ENCODE peak calls at places on chromosome 6, in nine cellular contexts. E, H, M, G, L, P, V, Q and Y are unnamed samples.

GRCh38 chr6:141301779-141302178 is 830.9 kb upstream of the GJE1 start:
- DNase-seq in E (no peak), H (no peak), M (no peak), G (no peak), L (no peak), P (no peak), V (no peak), Q (no peak), Y (no peak)

GRCh38 chr6:149235130-149235561 is 82.4 kb upstream of the TAB2 start:
- DNase-seq in E (peak), H (peak), M (peak), G (no peak), L (peak), P (no peak), V (no peak), Q (no peak), Y (no peak)

GRCh38 chr6:46054531-46054930 is 38.9 kb upstream of the CLIC5 start:
- DNase-seq in E (peak), H (no peak), M (no peak), G (no peak), L (no peak), P (no peak), V (no peak), Q (no peak), Y (no peak)

GRCh38 chr6:149075616-149076354 is 241.7 kb upstream of the TAB2 start:
- DNase-seq in E (no peak), H (no peak), M (peak), G (no peak), L (no peak), P (no peak), V (no peak), Q (no peak), Y (no peak)

GRCh38 chr6:169583867-169584541 is 117.8 kb downstream of the WDR27 start:
- DNase-seq in E (no peak), H (peak), M (no peak), G (no peak), L (no peak), P (no peak), V (no peak), Q (no peak), Y (no peak)

GRCh38 chr6:25497383-25497782 is 154.6 kb upstream of the SCGN start:
- DNase-seq in E (no peak), H (no peak), M (no peak), G (no peak), L (no peak), P (no peak), V (no peak), Q (no peak), Y (no peak)

GRCh38 chr6:42300701-42301100 is 83.0 kb upstream of the MRPS10 start:
- DNase-seq in E (no peak), H (no peak), M (no peak), G (peak), L (no peak), P (no peak), V (no peak), Q (no peak), Y (no peak)

GRCh38 chr6:142718667-142719191 is 226.2 kb downstream of the HIVEP2 start:
- DNase-seq in E (no peak), H (no peak), M (no peak), G (no peak), L (no peak), P (no peak), V (no peak), Q (no peak), Y (no peak)

GRCh38 chr6:83594936-83595335 is 82.6 kb downstream of the PRSS35 start:
- DNase-seq in E (no peak), H (no peak), M (peak), G (no peak), L (no peak), P (no peak), V (no peak), Q (no peak), Y (no peak)

GRCh38 chr6:99285881-99286280 is 63.6 kb downstream of the FAXC start:
- DNase-seq in E (no peak), H (no peak), M (no peak), G (no peak), L (no peak), P (no peak), V (no peak), Q (no peak), Y (no peak)

GRCh38 chr6:52364480-52365166 is 2.7 kb downstream of the PAQR8 start:
- DNase-seq in E (no peak), H (no peak), M (no peak), G (no peak), L (no peak), P (no peak), V (no peak), Q (no peak), Y (no peak)

GRCh38 chr6:43948527-43949450 is 178.5 kb downstream of the MRPL14 start:
- DNase-seq in E (no peak), H (no peak), M (peak), G (peak), L (no peak), P (no peak), V (no peak), Q (no peak), Y (no peak)
- H3K4me3 ChIP-seq in E (no peak), H (no peak), M (no peak), G (no peak), L (no peak), P (no peak), V (no peak), Q (no peak), Y (no peak)

DNA sequence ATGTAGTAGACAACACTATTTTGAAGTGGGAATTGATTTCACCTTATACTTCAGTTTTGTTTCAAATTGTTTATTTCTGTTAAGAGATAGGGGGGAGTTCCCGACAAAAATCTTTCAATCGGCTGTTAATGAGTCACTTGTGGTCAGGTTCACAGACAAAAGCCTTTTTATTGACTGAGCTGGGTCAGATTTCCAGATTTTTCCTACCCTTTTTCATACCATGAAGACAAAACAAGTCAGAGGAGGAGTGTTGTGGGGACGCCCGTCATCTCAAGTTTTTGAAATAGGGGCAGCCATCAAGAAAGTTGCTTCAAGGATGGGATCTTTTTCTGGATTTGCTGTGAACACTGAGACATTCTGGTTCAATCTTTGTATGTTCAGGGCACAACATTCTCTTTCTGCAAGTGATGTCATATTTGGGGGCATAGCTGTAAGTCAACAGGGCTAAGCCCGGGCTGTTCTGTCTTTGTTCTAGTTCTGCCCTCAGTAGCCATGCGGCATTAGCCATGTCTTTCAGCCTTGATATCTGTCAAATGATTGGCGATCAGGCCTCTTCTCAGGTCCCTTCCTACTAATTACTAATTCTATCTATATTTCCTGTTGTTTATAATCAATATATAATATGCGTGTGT is 496.0 kb upstream of the MARCKS start:
- DNase-seq in E (no peak), H (no peak), M (peak), G (no peak), L (no peak), P (no peak), V (no peak), Q (no peak), Y (no peak)
- H3K4me3 ChIP-seq in E (no peak), H (no peak), M (no peak), G (no peak), L (no peak), P (no peak), V (no peak), Q (no peak), Y (no peak)

GRCh38 chr6:27865952-27866369 is 46.2 kb downstream of the OR2B2 start:
- DNase-seq in E (peak), H (peak), M (no peak), G (peak), L (no peak), P (no peak), V (no peak), Q (peak), Y (peak)

GRCh38 chr6:27866370-27867050 is 45.7 kb downstream of the OR2B2 start:
- DNase-seq in E (peak), H (peak), M (peak), G (peak), L (no peak), P (no peak), V (no peak), Q (peak), Y (peak)

GRCh38 chr6:27867941-27868705 is 44.1 kb downstream of the OR2B2 start:
- DNase-seq in E (no peak), H (peak), M (peak), G (peak), L (no peak), P (no peak), V (no peak), Q (no peak), Y (no peak)

GRCh38 chr6:27864906-27865883 is 47.0 kb downstream of the OR2B2 start:
- DNase-seq in E (peak), H (peak), M (peak), G (peak), L (peak), P (no peak), V (peak), Q (peak), Y (peak)

GRCh38 chr6:27867051-27867940 is 44.9 kb downstream of the OR2B2 start:
- DNase-seq in E (peak), H (peak), M (peak), G (peak), L (no peak), P (peak), V (peak), Q (peak), Y (peak)
- H3K4me3 ChIP-seq in E (peak), H (peak), M (peak), G (peak), L (peak), P (peak), V (peak), Q (peak), Y (peak)

DNA sequence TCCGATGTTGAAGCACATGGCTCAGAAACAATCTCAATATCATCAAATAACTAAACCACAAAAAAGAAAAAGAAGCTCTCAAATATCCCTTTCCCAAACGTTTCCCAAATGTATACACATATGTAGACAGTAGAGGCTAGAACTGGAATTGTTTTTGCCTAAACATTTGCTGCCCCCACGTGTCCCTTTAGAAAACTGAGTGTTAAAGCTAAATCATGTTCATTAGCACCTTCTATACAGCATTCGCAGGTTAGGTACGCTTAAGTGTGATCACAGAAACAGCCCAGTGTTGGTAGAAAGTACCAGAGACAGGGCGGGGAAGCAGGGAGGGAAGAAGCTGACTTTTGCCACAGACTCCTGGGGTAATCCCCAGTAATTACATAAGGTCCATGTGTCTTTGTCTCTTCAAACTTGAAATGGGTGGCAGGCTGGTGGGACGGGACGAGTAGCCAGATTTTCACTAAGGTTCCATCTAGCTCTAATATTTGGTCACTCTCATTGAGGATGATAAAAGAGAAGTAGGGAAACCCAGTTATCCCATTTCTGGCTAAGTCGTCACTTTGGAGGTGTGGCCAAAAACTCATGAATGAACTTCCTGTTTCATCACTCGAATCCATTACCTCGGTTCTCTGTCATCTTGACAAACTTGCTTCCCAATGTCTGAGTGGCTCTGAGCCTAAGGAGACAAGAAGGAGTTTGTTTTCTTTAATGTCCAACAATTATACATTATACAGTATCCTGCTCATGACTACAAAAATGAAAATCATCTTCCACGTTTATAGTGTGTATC is 15.0 kb upstream of the TFAP2A start:
- DNase-seq in E (no peak), H (peak), M (peak), G (peak), L (no peak), P (no peak), V (no peak), Q (no peak), Y (peak)
- H3K4me3 ChIP-seq in E (no peak), H (peak), M (no peak), G (no peak), L (no peak), P (peak), V (no peak), Q (no peak), Y (no peak)

GRCh38 chr6:26570027-26570809 is 26.5 kb upstream of the ABT1 start:
- DNase-seq in E (no peak), H (no peak), M (no peak), G (no peak), L (no peak), P (no peak), V (no peak), Q (no peak), Y (no peak)

GRCh38 chr6:26563488-26563887 is 25.3 kb downstream of the HMGN4 start:
- DNase-seq in E (no peak), H (no peak), M (no peak), G (no peak), L (no peak), P (no peak), V (no peak), Q (no peak), Y (no peak)

GRCh38 chr6:26571592-26572296 is 25.0 kb upstream of the ABT1 start:
- DNase-seq in E (peak), H (no peak), M (peak), G (peak), L (no peak), P (no peak), V (peak), Q (peak), Y (peak)

GRCh38 chr6:26568601-26569432 is 27.9 kb upstream of the ABT1 start:
- DNase-seq in E (peak), H (peak), M (peak), G (peak), L (no peak), P (peak), V (peak), Q (peak), Y (peak)

GRCh38 chr6:26569433-26569764 is 27.4 kb upstream of the ABT1 start:
- DNase-seq in E (no peak), H (no peak), M (no peak), G (no peak), L (no peak), P (no peak), V (no peak), Q (no peak), Y (no peak)
- H3K4me3 ChIP-seq in E (peak), H (peak), M (peak), G (peak), L (peak), P (peak), V (peak), Q (peak), Y (peak)

GRCh38 chr6:163485388-163485851 is 70.9 kb downstream of the QKI start:
- DNase-seq in E (no peak), H (no peak), M (peak), G (no peak), L (no peak), P (no peak), V (no peak), Q (no peak), Y (no peak)
- H3K4me3 ChIP-seq in E (no peak), H (no peak), M (no peak), G (no peak), L (no peak), P (no peak), V (no peak), Q (no peak), Y (no peak)

GRCh38 chr6:1611572-1612385 is 2.1 kb downstream of the FOXC1 start:
- DNase-seq in E (no peak), H (no peak), M (peak), G (peak), L (no peak), P (no peak), V (peak), Q (no peak), Y (peak)

GRCh38 chr6:1609662-1610496 is at the start of gene FOXC1:
- DNase-seq in E (peak), H (no peak), M (peak), G (peak), L (peak), P (peak), V (peak), Q (no peak), Y (peak)

GRCh38 chr6:1612386-1612893 is 2.7 kb downstream of the FOXC1 start:
- DNase-seq in E (no peak), H (no peak), M (no peak), G (peak), L (no peak), P (no peak), V (no peak), Q (no peak), Y (no peak)

GRCh38 chr6:1610497-1611321 is 994 bp downstream of the FOXC1 start:
- DNase-seq in E (no peak), H (no peak), M (peak), G (peak), L (no peak), P (no peak), V (no peak), Q (no peak), Y (no peak)

GRCh38 chr6:1611322-1611571 is 1.5 kb downstream of the FOXC1 start:
- DNase-seq in E (no peak), H (no peak), M (peak), G (no peak), L (no peak), P (no peak), V (no peak), Q (no peak), Y (no peak)
- H3K4me3 ChIP-seq in E (peak), H (no peak), M (peak), G (no peak), L (peak), P (peak), V (peak), Q (no peak), Y (peak)

DNA sequence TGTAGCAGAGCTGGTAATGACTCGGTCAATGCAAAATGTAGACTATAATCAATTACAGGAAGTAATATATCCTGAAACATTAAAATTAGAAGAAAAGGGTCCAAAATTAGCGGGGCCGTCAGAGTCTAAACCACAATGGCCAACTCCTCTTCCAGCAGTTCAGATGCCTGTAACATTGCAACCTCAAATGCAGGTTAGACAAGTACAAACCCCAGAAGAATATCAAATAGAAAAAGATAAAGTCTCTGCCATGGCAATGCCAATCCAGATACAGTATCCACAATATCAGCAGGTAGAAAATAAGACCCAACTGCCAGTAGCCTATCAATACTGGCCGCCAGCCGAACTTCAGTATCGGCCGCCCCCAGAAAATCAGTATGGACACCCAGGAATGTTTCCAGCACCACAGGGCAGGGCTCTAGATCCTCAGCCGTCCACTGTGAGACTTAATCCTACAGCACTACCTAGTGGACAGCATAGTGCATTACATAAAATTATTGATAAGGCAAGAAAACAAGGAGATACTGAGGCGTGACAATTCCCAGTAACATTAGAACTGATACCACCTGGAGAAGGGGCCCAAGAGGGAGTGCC is 158.4 kb downstream of the GPX5 start:
- DNase-seq in E (peak), H (peak), M (peak), G (peak), L (peak), P (no peak), V (no peak), Q (no peak), Y (peak)
- H3K4me3 ChIP-seq in E (no peak), H (no peak), M (no peak), G (peak), L (peak), P (peak), V (peak), Q (no peak), Y (peak)

GRCh38 chr6:44078219-44078794 is 48.9 kb downstream of the MRPL14 start:
- DNase-seq in E (no peak), H (no peak), M (no peak), G (no peak), L (no peak), P (no peak), V (no peak), Q (no peak), Y (no peak)

GRCh38 chr6:44077201-44077946 is 49.9 kb downstream of the MRPL14 start:
- DNase-seq in E (no peak), H (no peak), M (no peak), G (no peak), L (no peak), P (no peak), V (no peak), Q (no peak), Y (no peak)

GRCh38 chr6:44075137-44076015 is 51.9 kb downstream of the MRPL14 start:
- DNase-seq in E (no peak), H (peak), M (no peak), G (no peak), L (no peak), P (no peak), V (peak), Q (no peak), Y (no peak)

GRCh38 chr6:44076016-44076365 is 51.3 kb downstream of the MRPL14 start:
- DNase-seq in E (no peak), H (no peak), M (no peak), G (no peak), L (no peak), P (no peak), V (peak), Q (no peak), Y (no peak)

GRCh38 chr6:44076366-44077200 is 50.7 kb downstream of the MRPL14 start:
- DNase-seq in E (peak), H (peak), M (no peak), G (peak), L (no peak), P (no peak), V (peak), Q (no peak), Y (no peak)
- H3K4me3 ChIP-seq in E (peak), H (peak), M (no peak), G (no peak), L (no peak), P (peak), V (no peak), Q (no peak), Y (no peak)

DNA sequence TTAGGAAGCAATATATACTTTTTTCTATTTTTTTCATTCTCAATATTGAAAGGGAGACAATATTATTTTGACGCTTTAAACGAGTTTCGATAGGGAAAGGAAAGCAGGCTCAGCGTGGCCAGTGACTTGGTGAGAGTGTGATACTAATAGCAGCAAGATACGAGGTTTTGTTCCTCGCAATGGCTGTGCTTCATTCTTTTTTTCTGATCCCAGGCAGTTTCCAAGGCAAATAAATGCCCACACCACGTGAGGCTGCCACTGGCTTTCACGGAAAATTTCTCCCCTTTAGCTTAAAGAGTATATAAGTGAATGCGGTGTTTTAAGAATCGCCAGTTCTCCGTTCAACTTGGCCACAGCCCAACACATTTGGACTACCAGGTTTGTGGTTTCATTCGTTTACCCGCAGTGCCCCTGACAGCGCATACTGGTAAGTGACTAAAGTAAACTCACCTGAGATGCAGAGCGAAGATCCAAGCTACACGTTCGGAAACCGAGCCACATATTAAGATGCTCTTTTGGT is 196.4 kb upstream of the ZNF184 start:
- DNase-seq in E (no peak), H (no peak), M (no peak), G (no peak), L (no peak), P (no peak), V (no peak), Q (no peak), Y (no peak)
- H3K4me3 ChIP-seq in E (peak), H (no peak), M (peak), G (peak), L (peak), P (no peak), V (peak), Q (no peak), Y (peak)